ENCODE peak calls at places on chromosomes 13 and 19, in six cellular contexts. X is epithelial cell of esophagus, U is fibroblast of mammary gland, A is mucosa of descending colon, D is AG04450, G is endothelial cell of umbilical vein. L is an unnamed sample.

GRCh38 chr19:2199215-2199614 is 35.5 kb downstream of the DOT1L start:
- DNase-seq in X (no peak), U (no peak), A (no peak), D (no peak), G (no peak), L (no peak)

GRCh38 chr19:3115916-3116602 is 19.8 kb upstream of the GNA15 start:
- DNase-seq in X (no peak), U (no peak), A (peak; percentile 37), D (no peak), G (no peak), L (no peak)

GRCh38 chr19:15641901-15642491 is 1.3 kb downstream of the CYP4F3 start:
- DNase-seq in X (no peak), U (no peak), A (no peak), D (no peak), G (no peak), L (no peak)

GRCh38 chr19:18932216-18932841 is 8.7 kb downstream of the HOMER3 start:
- DNase-seq in X (peak; percentile 71), U (peak; percentile 52), A (peak; percentile 90), D (no peak), G (peak; percentile 58), L (no peak)

GRCh38 chr19:12834976-12835757 is 788 bp upstream of the RTBDN start:
- DNase-seq in X (no peak), U (no peak), A (no peak), D (no peak), G (no peak), L (no peak)

GRCh38 chr13:50693755-50694154 is 149.7 kb downstream of the DLEU7 start:
- DNase-seq in X (no peak), U (no peak), A (no peak), D (no peak), G (no peak), L (no peak)

GRCh38 chr13:58542530-58542929 is 911.0 kb downstream of the PCDH17 start:
- DNase-seq in X (no peak), U (no peak), A (no peak), D (no peak), G (no peak), L (no peak)

GRCh38 chr13:101618440-101619187 is 166.1 kb downstream of the ITGBL1 start:
- DNase-seq in X (no peak), U (no peak), A (no peak), D (no peak), G (no peak), L (no peak)

GRCh38 chr19:27843861-27844260 is 1369.1 kb downstream of the UQCRFS1 start:
- DNase-seq in X (no peak), U (no peak), A (no peak), D (no peak), G (no peak), L (no peak)

GRCh38 chr13:44668707-44669106 is 92.6 kb upstream of the TSC22D1 start:
- DNase-seq in X (peak; percentile 33), U (peak; percentile 29), A (no peak), D (no peak), G (peak; percentile 27), L (no peak)

GRCh38 chr13:105087941-105088340 is 1447.5 kb downstream of the EFNB2 start:
- DNase-seq in X (no peak), U (no peak), A (no peak), D (no peak), G (no peak), L (no peak)

GRCh38 chr13:64716936-64717335 is 2513.2 kb downstream of the PCDH9 start:
- DNase-seq in X (no peak), U (no peak), A (no peak), D (no peak), G (no peak), L (no peak)

GRCh38 chr13:113493315-113493951 is 2.9 kb upstream of the DCUN1D2 start:
- DNase-seq in X (peak; percentile 96), U (peak; percentile 99), A (no peak), D (peak; percentile 89), G (peak; percentile 95), L (no peak)

GRCh38 chr19:42323852-42324654 is 1.4 kb upstream of the MEGF8 start:
- DNase-seq in X (no peak), U (no peak), A (no peak), D (no peak), G (no peak), L (no peak)

GRCh38 chr19:15922021-15922420 is 12.3 kb downstream of the CYP4F11 start:
- DNase-seq in X (no peak), U (no peak), A (no peak), D (no peak), G (no peak), L (no peak)

GRCh38 chr13:20156711-20157110 is 4.1 kb downstream of the GJA3 start:
- DNase-seq in X (no peak), U (no peak), A (no peak), D (no peak), G (no peak), L (no peak)

GRCh38 chr19:15836345-15836594 is 20.8 kb upstream of the OR10H1 start:
- DNase-seq in X (no peak), U (peak; percentile 3), A (no peak), D (no peak), G (peak; percentile 30), L (no peak)

GRCh38 chr13:110394371-110394841 is 87.3 kb downstream of the COL4A2 start:
- DNase-seq in X (peak; percentile 19), U (peak; percentile 92), A (no peak), D (no peak), G (no peak), L (no peak)

GRCh38 chr13:50319603-50320296 is 304.5 kb downstream of the KCNRG start:
- DNase-seq in X (no peak), U (peak; percentile 23), A (no peak), D (no peak), G (peak; percentile 84), L (no peak)

GRCh38 chr13:98143601-98144500 is 957 bp downstream of the FARP1 start:
- DNase-seq in X (peak; percentile 31), U (peak; percentile 62), A (no peak), D (no peak), G (peak; percentile 35), L (no peak)

GRCh38 chr13:27425151-27425917 is 915 bp downstream of the GTF3A start:
- DNase-seq in X (no peak), U (peak; percentile 42), A (no peak), D (no peak), G (no peak), L (no peak)

GRCh38 chr13:75792526-75793187 is 156.5 kb downstream of the LMO7 start:
- DNase-seq in X (no peak), U (no peak), A (no peak), D (peak; percentile 26), G (no peak), L (no peak)

GRCh38 chr19:16584825-16585801 is 12.9 kb upstream of the SLC35E1 start:
- DNase-seq in X (no peak), U (no peak), A (peak; percentile 57), D (no peak), G (no peak), L (no peak)

GRCh38 chr13:109790071-109790470 is 3.7 kb upstream of the IRS2 start:
- DNase-seq in X (peak; percentile 42), U (peak; percentile 58), A (no peak), D (no peak), G (no peak), L (no peak)

GRCh38 chr13:30486230-30487074 is 20.7 kb upstream of the HMGB1 start:
- DNase-seq in X (peak; percentile 88), U (no peak), A (no peak), D (no peak), G (no peak), L (no peak)

GRCh38 chr13:68304287-68304893 is 1074.3 kb upstream of the PCDH9 start:
- DNase-seq in X (peak; percentile 49), U (peak; percentile 8), A (no peak), D (no peak), G (peak; percentile 14), L (no peak)
- TF ChIP-seq CTCF in X (peak; percentile 69), U (peak; percentile 41), A (no peak), D (peak; percentile 59), G (peak; percentile 42), L (no peak)

DNA sequence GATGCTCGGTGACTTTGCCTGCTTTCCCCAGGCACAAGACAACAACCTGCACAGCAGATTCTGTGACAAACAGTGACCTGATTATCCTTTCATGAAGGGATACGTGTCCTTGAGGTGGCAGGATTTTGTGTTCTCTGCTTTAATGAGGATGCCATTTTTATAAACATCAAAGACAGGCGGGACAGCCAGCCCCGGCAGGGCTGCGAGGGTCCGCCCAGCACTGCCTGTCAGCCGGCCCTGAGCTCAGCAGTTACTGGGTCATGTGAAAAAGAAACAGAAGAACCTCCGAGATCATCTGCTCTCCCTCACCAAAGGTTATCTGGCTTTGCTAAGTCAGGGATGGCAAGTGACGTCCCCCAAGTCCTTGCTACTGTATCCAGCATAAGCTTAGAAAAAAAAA is 666.4 kb upstream of the ARGLU1 start:
- DNase-seq in X (no peak), U (no peak), A (no peak), D (no peak), G (no peak), L (no peak)
- H3K4me3 ChIP-seq in X (no peak overlapping the region), U (no peak overlapping the region), A (no peak overlapping the region), D (no peak overlapping the region), G (no peak overlapping the region), L (no peak overlapping the region)

GRCh38 chr13:73996569-73996968 is 137.6 kb downstream of the KLF12 start:
- DNase-seq in X (no peak), U (no peak), A (no peak), D (no peak), G (no peak), L (no peak)

GRCh38 chr13:73997964-73998363 is 136.2 kb downstream of the KLF12 start:
- DNase-seq in X (no peak), U (no peak), A (no peak), D (no peak), G (no peak), L (no peak)

GRCh38 chr13:73995752-73996151 is 138.5 kb downstream of the KLF12 start:
- DNase-seq in X (no peak), U (no peak), A (no peak), D (no peak), G (no peak), L (no peak)

GRCh38 chr13:74000906-74001305 is 133.3 kb downstream of the KLF12 start:
- DNase-seq in X (no peak), U (peak; percentile 42), A (no peak), D (no peak), G (no peak), L (no peak)

GRCh38 chr13:73998631-73999030 is 135.6 kb downstream of the KLF12 start:
- DNase-seq in X (no peak), U (no peak), A (no peak), D (no peak), G (no peak), L (no peak)
- TF ChIP-seq CTCF in X (no peak), U (no peak), A (no peak), D (no peak), G (no peak), L (no peak)

GRCh38 chr19:50464348-50464747 is 12.0 kb upstream of the EMC10 start:
- DNase-seq in X (no peak), U (no peak), A (no peak), D (no peak), G (no peak), L (no peak)
- H3K4me3 ChIP-seq in X (no peak overlapping the region), U (no peak overlapping the region), A (no peak overlapping the region), D (no peak overlapping the region), G (no peak overlapping the region), L (no peak overlapping the region)

GRCh38 chr19:35476149-35476548 is 14.1 kb downstream of the KRTDAP start:
- DNase-seq in X (no peak), U (no peak), A (no peak), D (no peak), G (no peak), L (no peak)
- TF ChIP-seq CTCF in X (no peak), U (peak; percentile 4), A (no peak), D (no peak), G (no peak), L (no peak)

GRCh38 chr19:45145270-45146189 is 15.3 kb downstream of the NKPD1 start:
- DNase-seq in X (no peak), U (no peak), A (no peak), D (no peak), G (no peak), L (no peak)
- H3K4me3 ChIP-seq in X (no peak overlapping the region), U (no peak overlapping the region), A (no peak overlapping the region), D (no peak overlapping the region), G (no peak overlapping the region), L (no peak overlapping the region)